ENCODE peak calls at places on chromosomes 3 and 15, in five cellular contexts. One of them, this sample, is unnamed.

GRCh38 chr15:86653344-86654192 is 573.9 kb downstream of the AGBL1 start:
- DNase-seq in GM13977: no peak
- DNase-seq in vagina: no peak
- DNase-seq in activated B cell treated with CpG ODN at 0.5 μM for 24 hours: no peak
- DNase-seq in fibroblast of mammary gland: no peak
- DNase-seq in this sample: no peak

GRCh38 chr15:100863406-100864198 is 16.0 kb upstream of the ALDH1A3 start:
- DNase-seq in GM13977: no peak
- DNase-seq in vagina: no peak
- DNase-seq in activated B cell treated with CpG ODN at 0.5 μM for 24 hours: no peak
- DNase-seq in fibroblast of mammary gland: peak; percentile 85
- DNase-seq in this sample: no peak

GRCh38 chr15:99671926-99672701 is 61.1 kb downstream of the LYSMD4 start:
- DNase-seq in GM13977: no peak
- DNase-seq in vagina: no peak
- DNase-seq in activated B cell treated with CpG ODN at 0.5 μM for 24 hours: no peak
- DNase-seq in fibroblast of mammary gland: no peak
- DNase-seq in this sample: no peak

GRCh38 chr3:129597087-129597791 is 9.2 kb downstream of the PLXND1 start:
- DNase-seq in GM13977: no peak
- DNase-seq in vagina: no peak
- DNase-seq in activated B cell treated with CpG ODN at 0.5 μM for 24 hours: no peak
- DNase-seq in fibroblast of mammary gland: peak; percentile 61
- DNase-seq in this sample: no peak

GRCh38 chr3:141446737-141447136 is 40.1 kb upstream of the RASA2 start:
- DNase-seq in GM13977: no peak
- DNase-seq in vagina: no peak
- DNase-seq in activated B cell treated with CpG ODN at 0.5 μM for 24 hours: no peak
- DNase-seq in fibroblast of mammary gland: no peak
- DNase-seq in this sample: no peak

GRCh38 chr15:68389936-68390790 is 41.8 kb downstream of the ITGA11 start:
- DNase-seq in GM13977: peak; percentile 38
- DNase-seq in vagina: peak; percentile 72
- DNase-seq in activated B cell treated with CpG ODN at 0.5 μM for 24 hours: peak; percentile 4
- DNase-seq in fibroblast of mammary gland: peak; percentile 63
- DNase-seq in this sample: no peak

GRCh38 chr15:91291673-91292072 is 191.6 kb downstream of the SV2B start:
- DNase-seq in GM13977: no peak
- DNase-seq in vagina: no peak
- DNase-seq in activated B cell treated with CpG ODN at 0.5 μM for 24 hours: no peak
- DNase-seq in fibroblast of mammary gland: peak; percentile 49
- DNase-seq in this sample: no peak

GRCh38 chr15:25244731-25245585 is 193.9 kb downstream of the UBE3A start:
- DNase-seq in GM13977: no peak
- DNase-seq in vagina: no peak
- DNase-seq in activated B cell treated with CpG ODN at 0.5 μM for 24 hours: peak; percentile 5
- DNase-seq in fibroblast of mammary gland: no peak
- DNase-seq in this sample: no peak

GRCh38 chr3:44905501-44906159 is 31.2 kb downstream of the TGM4 start:
- DNase-seq in GM13977: no peak
- DNase-seq in vagina: no peak
- DNase-seq in activated B cell treated with CpG ODN at 0.5 μM for 24 hours: no peak
- DNase-seq in fibroblast of mammary gland: no peak
- DNase-seq in this sample: no peak

GRCh38 chr3:188915137-188915536 is 256.6 kb upstream of the TPRG1 start:
- DNase-seq in GM13977: no peak
- DNase-seq in vagina: no peak
- DNase-seq in activated B cell treated with CpG ODN at 0.5 μM for 24 hours: no peak
- DNase-seq in fibroblast of mammary gland: peak; percentile 63
- DNase-seq in this sample: peak; percentile 16

GRCh38 chr3:193910886-193911738 is 224.8 kb upstream of the HES1 start:
- DNase-seq in GM13977: no peak
- DNase-seq in vagina: peak; percentile 70
- DNase-seq in activated B cell treated with CpG ODN at 0.5 μM for 24 hours: no peak
- DNase-seq in fibroblast of mammary gland: no peak
- DNase-seq in this sample: no peak

GRCh38 chr3:58466899-58467563 is 24.9 kb upstream of the KCTD6 start:
- DNase-seq in GM13977: no peak
- DNase-seq in vagina: no peak
- DNase-seq in activated B cell treated with CpG ODN at 0.5 μM for 24 hours: no peak
- DNase-seq in fibroblast of mammary gland: no peak
- DNase-seq in this sample: no peak

This sample was measured in stimulated activated CD4-positive, alpha-beta T cell treated with anti-CD3 and anti-CD28 coated beads, Interleukin-4, amount 100 ng/mL, for 24 hours.